ENCODE peak calls at places on chromosomes 1 and 21, in ten cellular contexts. C, P, J, W, B, L, F, D, Z and V are unnamed samples.

GRCh38 chr1:35810096-35810860 is 2.5 kb downstream of the AGO4 start:
- DNase-seq in Z (no peak), B (no peak), C (no peak), W (no peak), J (no peak), F (no peak), L (no peak), P (no peak), D (no peak), V (no peak)

GRCh38 chr1:18883636-18884418 is 18.5 kb downstream of the ALDH4A1 start:
- DNase-seq in D (no peak), B (peak; percentile 78), J (peak; percentile 61), F (peak; percentile 95), P (peak; percentile 84), L (peak; percentile 50), W (peak; percentile 75), C (peak; percentile 86), Z (peak; percentile 79), V (peak; percentile 73)

GRCh38 chr21:46056450-46056903 is 41.4 kb upstream of the COL6A2 start:
- DNase-seq in L (no peak), B (peak; percentile 44), C (no peak), P (peak; percentile 97), W (peak; percentile 98), J (peak; percentile 58), F (peak; percentile 95), D (peak; percentile 86), Z (no peak), V (peak; percentile 74)

GRCh38 chr1:24548070-24548469 is 7.8 kb upstream of the NCMAP start:
- DNase-seq in W (no peak), J (no peak), L (no peak), C (no peak), D (no peak), P (no peak), F (no peak), Z (no peak), B (no peak), V (no peak)

GRCh38 chr1:205199931-205200299 is 11.6 kb downstream of the DSTYK start:
- DNase-seq in B (no peak), D (no peak), L (no peak), P (no peak), J (no peak), Z (no peak), F (no peak), W (no peak), C (no peak), V (no peak)

GRCh38 chr1:8702848-8703810 is 114.3 kb downstream of the RERE start:
- DNase-seq in P (peak; percentile 91), C (peak; percentile 96), F (peak; percentile 95), Z (peak; percentile 93), L (peak; percentile 74), W (peak; percentile 95), D (peak; percentile 90), J (peak; percentile 74), B (peak; percentile 94), V (peak; percentile 93)

GRCh38 chr1:55989971-55990370 is 589.4 kb downstream of the PLPP3 start:
- DNase-seq in J (no peak), W (no peak), L (no peak), Z (no peak), P (no peak), D (no peak), B (no peak), C (no peak), F (no peak), V (no peak)

GRCh38 chr1:59340411-59341307 is 43.8 kb downstream of the FGGY start:
- DNase-seq in F (no peak), P (no peak), D (no peak), W (no peak), C (no peak), J (no peak), Z (no peak), L (no peak), B (no peak), V (no peak)

GRCh38 chr1:168468042-168468809 is 75.6 kb downstream of the XCL2 start:
- DNase-seq in L (no peak), C (no peak), W (no peak), J (no peak), B (no peak), Z (no peak), P (no peak), F (no peak), D (no peak), V (no peak)

GRCh38 chr1:168465942-168466702 is 77.7 kb downstream of the XCL2 start:
- DNase-seq in C (peak; percentile 25), P (no peak), L (no peak), F (no peak), J (no peak), W (peak; percentile 73), Z (peak; percentile 81), D (no peak), B (peak; percentile 26), V (peak; percentile 64)

GRCh38 chr1:168468822-168469221 is 75.0 kb downstream of the XCL2 start:
- DNase-seq in D (no peak), F (no peak), B (no peak), C (no peak), L (no peak), W (no peak), Z (no peak), P (no peak), J (no peak), V (no peak)

GRCh38 chr1:168467452-168467851 is 76.3 kb downstream of the XCL2 start:
- DNase-seq in D (no peak), W (no peak), F (no peak), C (no peak), B (no peak), L (no peak), Z (no peak), J (no peak), P (no peak), V (no peak)

GRCh38 chr1:168466703-168467081 is 77.1 kb downstream of the XCL2 start:
- DNase-seq in F (no peak), L (no peak), C (no peak), W (no peak), Z (no peak), P (no peak), B (no peak), J (no peak), D (no peak), V (no peak)
- H3K27ac ChIP-seq in F (peak overlapping the region; percentile 26), L (no peak overlapping the region), C (peak overlapping the region; percentile 99), W (peak overlapping the region; percentile 60), Z (no peak overlapping the region), P (no peak overlapping the region), B (no peak overlapping the region), J (peak overlapping the region; percentile 26), D (no peak overlapping the region), V (peak overlapping the region; percentile 34)

DNA sequence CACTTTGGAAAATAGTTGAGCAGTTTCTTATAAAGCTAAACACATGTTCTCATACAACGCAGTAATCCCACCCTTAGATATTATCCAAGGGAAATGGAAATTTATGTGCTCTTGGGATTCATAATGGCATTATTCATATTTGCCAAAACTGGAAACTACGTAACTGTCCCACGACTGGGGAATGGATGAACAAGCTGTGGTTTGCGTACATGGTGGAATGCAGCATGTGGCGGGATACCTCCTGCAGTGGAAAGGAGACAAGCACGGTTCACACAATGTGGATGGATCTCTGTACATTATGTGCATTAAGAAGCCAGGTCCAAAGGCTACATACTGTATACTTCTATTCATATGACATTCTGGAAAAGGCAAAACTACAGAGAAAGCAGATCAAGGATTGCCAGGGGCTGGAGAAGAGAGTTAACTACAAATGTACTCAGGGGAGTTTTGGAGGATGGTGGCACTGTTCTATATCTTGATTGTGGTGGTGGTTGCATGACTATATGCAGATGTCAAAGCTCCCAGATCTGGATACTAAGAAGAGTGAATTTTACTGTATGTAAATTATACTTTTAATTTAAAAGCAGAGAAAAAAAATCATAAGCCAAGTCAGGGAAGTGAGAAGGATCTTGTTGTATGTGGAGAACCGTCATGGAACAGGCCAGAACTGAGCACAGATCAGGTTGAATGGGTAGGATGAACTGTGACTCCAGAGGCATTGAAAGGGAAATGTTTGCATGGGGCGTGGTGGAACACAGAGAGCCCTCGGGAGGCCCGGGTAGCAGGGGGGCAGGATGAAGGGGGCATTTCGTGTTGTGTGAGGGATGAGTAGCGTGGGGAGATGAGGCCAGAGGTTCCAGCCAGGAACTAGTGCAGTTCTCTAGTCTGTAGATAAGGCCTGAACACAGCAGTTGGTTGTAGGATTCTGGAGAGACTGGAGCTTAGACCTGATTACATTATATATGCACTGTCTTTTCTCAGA is 90.7 kb downstream of the GALNT2 start:
- DNase-seq in C (no peak), J (no peak), W (peak; percentile 49), B (no peak), D (no peak), L (no peak), Z (no peak), P (no peak), F (no peak), V (no peak)
- TF ChIP-seq EP300 in C (no peak), J (no peak), W (no peak), B (no peak), D (no peak), L (no peak), Z (no peak), P (no peak), F (no peak), V (no peak)

DNA sequence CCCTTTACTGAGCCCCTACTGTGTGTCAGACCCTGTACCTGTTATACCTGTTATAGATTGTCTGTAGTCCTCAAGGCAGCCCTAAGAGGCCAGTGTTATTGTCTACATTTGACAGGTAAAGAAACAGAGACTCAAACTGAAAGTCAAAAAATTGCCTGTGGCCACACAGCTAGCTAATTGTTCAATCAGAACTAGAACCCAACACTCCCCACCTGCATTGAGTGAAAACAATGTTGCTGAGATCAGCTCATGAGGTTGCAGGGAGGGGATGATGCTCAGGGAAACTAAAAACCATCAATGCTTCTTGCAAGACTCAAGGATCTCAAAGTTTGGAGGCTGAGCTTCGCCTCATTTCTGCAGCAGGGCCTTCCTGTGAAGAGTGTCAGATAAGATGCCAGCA is 109.5 kb upstream of the LMO4 start:
- DNase-seq in B (no peak), Z (no peak), J (no peak), F (no peak), P (no peak), L (no peak), C (no peak), W (no peak), D (no peak), V (no peak)
- H3K27ac ChIP-seq in B (no peak overlapping the region), Z (no peak overlapping the region), J (no peak overlapping the region), F (no peak overlapping the region), P (no peak overlapping the region), L (no peak overlapping the region), C (no peak overlapping the region), W (no peak overlapping the region), D (no peak overlapping the region), V (no peak overlapping the region)

GRCh38 chr1:206420471-206420870 is 49.8 kb upstream of the IKBKE start:
- DNase-seq in F (no peak), Z (no peak), W (no peak), B (no peak), P (no peak), C (no peak), D (no peak), L (no peak), J (no peak), V (no peak)

GRCh38 chr1:206419250-206419649 is 51.0 kb upstream of the IKBKE start:
- DNase-seq in F (no peak), C (no peak), J (no peak), W (no peak), Z (peak; percentile 42), D (no peak), B (peak; percentile 29), L (no peak), P (no peak), V (peak; percentile 75)

GRCh38 chr1:206422525-206422924 is 47.8 kb upstream of the IKBKE start:
- DNase-seq in B (no peak), F (no peak), D (no peak), C (no peak), L (no peak), P (no peak), W (no peak), J (no peak), Z (no peak), V (no peak)

GRCh38 chr1:206421616-206422355 is 48.5 kb upstream of the IKBKE start:
- DNase-seq in B (no peak), Z (no peak), F (no peak), L (no peak), D (no peak), W (no peak), C (no peak), J (no peak), P (no peak), V (no peak)

GRCh38 chr1:206419783-206420182 is 50.5 kb upstream of the IKBKE start:
- DNase-seq in W (no peak), D (no peak), C (no peak), L (no peak), Z (no peak), B (no peak), F (no peak), J (no peak), P (no peak), V (no peak)
- TF ChIP-seq EP300 in W (no peak), D (no peak), C (peak; percentile 51), L (no peak), Z (no peak), B (no peak), F (no peak), J (no peak), P (no peak), V (no peak)